ENCODE peak calls at places on chromosomes 1 and 21, in six cellular contexts. One of them, this sample, is unnamed.

GRCh38 chr1:222616535-222616934 is 1.4 kb upstream of the MIA3 start:
- DNase-seq in T-helper 9 cell: no peak
- DNase-seq in vagina: no peak
- DNase-seq in lower leg skin: no peak
- DNase-seq in epithelial cell of esophagus: peak
- DNase-seq in AG04450: peak
- DNase-seq in this sample: no peak

GRCh38 chr1:8789314-8790214 is 27.9 kb downstream of the RERE start:
- DNase-seq in lower leg skin: peak
- DNase-seq in T-helper 9 cell: no peak
- DNase-seq in vagina: no peak
- DNase-seq in epithelial cell of esophagus: peak
- DNase-seq in AG04450: no peak
- DNase-seq in this sample: no peak

GRCh38 chr1:15090373-15090772 is 63.2 kb upstream of the TMEM51 start:
- DNase-seq in AG04450: no peak
- DNase-seq in T-helper 9 cell: no peak
- DNase-seq in vagina: no peak
- DNase-seq in epithelial cell of esophagus: peak
- DNase-seq in lower leg skin: no peak
- DNase-seq in this sample: no peak

GRCh38 chr21:38825269-38825668 is 19.5 kb downstream of the ETS2 start:
- DNase-seq in AG04450: no peak
- DNase-seq in T-helper 9 cell: no peak
- DNase-seq in lower leg skin: no peak
- DNase-seq in vagina: no peak
- DNase-seq in epithelial cell of esophagus: no peak
- DNase-seq in this sample: no peak

GRCh38 chr1:201283836-201284553 is 689 bp downstream of the PKP1 start:
- DNase-seq in epithelial cell of esophagus: no peak
- DNase-seq in T-helper 9 cell: no peak
- DNase-seq in AG04450: no peak
- DNase-seq in lower leg skin: no peak
- DNase-seq in vagina: no peak
- DNase-seq in this sample: no peak

GRCh38 chr1:87820667-87821066 is 492.0 kb downstream of the LMO4 start:
- DNase-seq in lower leg skin: no peak
- DNase-seq in vagina: no peak
- DNase-seq in T-helper 9 cell: no peak
- DNase-seq in epithelial cell of esophagus: no peak
- DNase-seq in AG04450: no peak
- DNase-seq in this sample: no peak

GRCh38 chr1:182054698-182055326 is 6.7 kb downstream of the ZNF648 start:
- DNase-seq in AG04450: no peak
- DNase-seq in lower leg skin: no peak
- DNase-seq in T-helper 9 cell: peak
- DNase-seq in epithelial cell of esophagus: peak
- DNase-seq in vagina: no peak
- DNase-seq in this sample: peak

GRCh38 chr1:6426972-6427350 is 2.4 kb downstream of the ESPN start:
- DNase-seq in vagina: no peak
- DNase-seq in lower leg skin: no peak
- DNase-seq in AG04450: no peak
- DNase-seq in T-helper 9 cell: no peak
- DNase-seq in epithelial cell of esophagus: no peak
- DNase-seq in this sample: no peak

GRCh38 chr1:2206813-2207488 is 12.4 kb upstream of the FAAP20 start:
- DNase-seq in AG04450: no peak
- DNase-seq in lower leg skin: no peak
- DNase-seq in epithelial cell of esophagus: no peak
- DNase-seq in vagina: no peak
- DNase-seq in T-helper 9 cell: no peak
- DNase-seq in this sample: no peak

GRCh38 chr1:240237305-240237721 is 145.6 kb downstream of the FMN2 start:
- DNase-seq in vagina: no peak
- DNase-seq in T-helper 9 cell: no peak
- DNase-seq in lower leg skin: no peak
- DNase-seq in epithelial cell of esophagus: no peak
- DNase-seq in AG04450: no peak
- DNase-seq in this sample: no peak

GRCh38 chr1:9311029-9311428 is 18.3 kb downstream of the SPSB1 start:
- DNase-seq in AG04450: no peak
- DNase-seq in vagina: no peak
- DNase-seq in T-helper 9 cell: no peak
- DNase-seq in lower leg skin: no peak
- DNase-seq in epithelial cell of esophagus: no peak
- DNase-seq in this sample: no peak

GRCh38 chr1:8155528-8156186 is 129.5 kb upstream of the ERRFI1 start:
- DNase-seq in T-helper 9 cell: no peak
- DNase-seq in lower leg skin: no peak
- DNase-seq in epithelial cell of esophagus: peak
- DNase-seq in AG04450: no peak
- DNase-seq in vagina: no peak
- DNase-seq in this sample: no peak

GRCh38 chr1:222081859-222082258 is 340.0 kb upstream of the DUSP10 start:
- DNase-seq in T-helper 9 cell: no peak
- DNase-seq in lower leg skin: no peak
- DNase-seq in AG04450: no peak
- DNase-seq in epithelial cell of esophagus: peak
- DNase-seq in vagina: no peak
- DNase-seq in this sample: no peak

GRCh38 chr1:22922640-22923039 is 50.0 kb downstream of the LACTBL1 start:
- DNase-seq in T-helper 9 cell: no peak
- DNase-seq in epithelial cell of esophagus: peak
- DNase-seq in vagina: no peak
- DNase-seq in lower leg skin: no peak
- DNase-seq in AG04450: no peak
- DNase-seq in this sample: no peak

GRCh38 chr21:38386967-38387366 is 111.3 kb downstream of the ERG start:
- DNase-seq in T-helper 9 cell: no peak
- DNase-seq in vagina: no peak
- DNase-seq in epithelial cell of esophagus: peak
- DNase-seq in AG04450: no peak
- DNase-seq in lower leg skin: no peak
- DNase-seq in this sample: no peak

GRCh38 chr1:40389871-40390560 is 16.5 kb downstream of the SMAP2 start:
- DNase-seq in vagina: no peak
- DNase-seq in lower leg skin: no peak
- DNase-seq in AG04450: peak
- DNase-seq in T-helper 9 cell: no peak
- DNase-seq in epithelial cell of esophagus: no peak
- DNase-seq in this sample: peak

GRCh38 chr1:25462732-25463131 is 32.0 kb downstream of the MACO1 start:
- DNase-seq in lower leg skin: no peak
- DNase-seq in T-helper 9 cell: no peak
- DNase-seq in vagina: no peak
- DNase-seq in epithelial cell of esophagus: no peak
- DNase-seq in AG04450: no peak
- DNase-seq in this sample: no peak

GRCh38 chr1:210715072-210715471 is 386.4 kb downstream of the HHAT start:
- DNase-seq in lower leg skin: no peak
- DNase-seq in vagina: no peak
- DNase-seq in T-helper 9 cell: no peak
- DNase-seq in epithelial cell of esophagus: peak
- DNase-seq in AG04450: no peak
- DNase-seq in this sample: no peak

GRCh38 chr1:116345830-116346229 is 27.2 kb upstream of the ATP1A1 start:
- DNase-seq in T-helper 9 cell: peak
- DNase-seq in vagina: no peak
- DNase-seq in AG04450: no peak
- DNase-seq in epithelial cell of esophagus: no peak
- DNase-seq in lower leg skin: no peak
- DNase-seq in this sample: no peak

GRCh38 chr1:232176222-232176621 is 453.7 kb downstream of the SIPA1L2 start:
- DNase-seq in epithelial cell of esophagus: no peak
- DNase-seq in vagina: no peak
- DNase-seq in AG04450: no peak
- DNase-seq in lower leg skin: no peak
- DNase-seq in T-helper 9 cell: no peak
- DNase-seq in this sample: no peak

GRCh38 chr1:197675475-197676324 is 99.6 kb downstream of the DENND1B start:
- DNase-seq in vagina: no peak
- DNase-seq in lower leg skin: no peak
- DNase-seq in epithelial cell of esophagus: peak
- DNase-seq in AG04450: no peak
- DNase-seq in T-helper 9 cell: no peak
- DNase-seq in this sample: no peak

GRCh38 chr1:171213559-171214454 is 28.7 kb downstream of the FMO2 start:
- DNase-seq in vagina: no peak
- DNase-seq in lower leg skin: no peak
- DNase-seq in epithelial cell of esophagus: no peak
- DNase-seq in AG04450: no peak
- DNase-seq in T-helper 9 cell: no peak
- DNase-seq in this sample: no peak

GRCh38 chr1:238252033-238252802 is 361.5 kb upstream of the ZP4 start:
- DNase-seq in lower leg skin: no peak
- DNase-seq in T-helper 9 cell: no peak
- DNase-seq in epithelial cell of esophagus: peak
- DNase-seq in AG04450: no peak
- DNase-seq in vagina: no peak
- DNase-seq in this sample: peak

GRCh38 chr1:205917466-205918248 is 25.6 kb downstream of the SLC26A9 start:
- DNase-seq in T-helper 9 cell: no peak
- DNase-seq in lower leg skin: no peak
- DNase-seq in vagina: peak
- DNase-seq in epithelial cell of esophagus: no peak
- DNase-seq in AG04450: no peak
- DNase-seq in this sample: no peak

GRCh38 chr1:61300899-61301298 is 218.5 kb downstream of the NFIA start:
- DNase-seq in vagina: no peak
- DNase-seq in epithelial cell of esophagus: no peak
- DNase-seq in lower leg skin: no peak
- DNase-seq in T-helper 9 cell: no peak
- DNase-seq in AG04450: no peak
- DNase-seq in this sample: no peak

GRCh38 chr1:213724640-213725536 is 262.9 kb upstream of the PROX1 start:
- DNase-seq in T-helper 9 cell: no peak
- DNase-seq in epithelial cell of esophagus: no peak
- DNase-seq in vagina: no peak
- DNase-seq in AG04450: no peak
- DNase-seq in lower leg skin: no peak
- DNase-seq in this sample: peak

This sample was measured in tibial nerve.